ENCODE peak calls at places on chromosomes 11 and 22, in four cellular contexts. Q is GM23338; S is CD8-positive, alpha-beta memory T cell; Z is A549. T is an unnamed sample.
A peak's percentile ranks its signal among the peaks of the same experiment; 100 is the strongest.

GRCh38 chr22:20834725-20835124 is 23.9 kb downstream of the PI4KA start:
- DNase-seq in Q (no peak), S (no peak), Z (no peak), T (no peak)

GRCh38 chr11:15897211-15897960 is 459.0 kb downstream of the SOX6 start:
- DNase-seq in Q (no peak), S (no peak), Z (no peak), T (peak; percentile 19)

GRCh38 chr11:131839326-131839725 is 468.9 kb downstream of the NTM start:
- DNase-seq in Q (no peak), S (no peak), Z (no peak), T (no peak)

GRCh38 chr11:131606936-131607335 is 236.5 kb downstream of the NTM start:
- DNase-seq in Q (no peak), S (no peak), Z (no peak), T (no peak)

GRCh38 chr22:50184004-50184461 is 1.7 kb upstream of the TRABD start:
- DNase-seq in Q (peak; percentile 61), S (no peak), Z (no peak), T (no peak)

GRCh38 chr11:71336996-71337772 is 84.8 kb upstream of the SHANK2 start:
- DNase-seq in Q (no peak), S (no peak), Z (no peak), T (no peak)

GRCh38 chr11:93133710-93134109 is 64.1 kb downstream of the SLC36A4 start:
- DNase-seq in Q (no peak), S (no peak), Z (no peak), T (no peak)

GRCh38 chr22:30867746-30868662 is 100.6 kb downstream of the MORC2 start:
- DNase-seq in Q (no peak), S (no peak), Z (no peak), T (no peak)

GRCh38 chr11:117970400-117971024 is 15.7 kb upstream of the IL10RA start:
- DNase-seq in Q (no peak), S (peak; percentile 14), Z (no peak), T (no peak)

GRCh38 chr11:26470992-26471391 is 101.1 kb downstream of the MUC15 start:
- DNase-seq in Q (no peak), S (no peak), Z (no peak), T (no peak)

DNA sequence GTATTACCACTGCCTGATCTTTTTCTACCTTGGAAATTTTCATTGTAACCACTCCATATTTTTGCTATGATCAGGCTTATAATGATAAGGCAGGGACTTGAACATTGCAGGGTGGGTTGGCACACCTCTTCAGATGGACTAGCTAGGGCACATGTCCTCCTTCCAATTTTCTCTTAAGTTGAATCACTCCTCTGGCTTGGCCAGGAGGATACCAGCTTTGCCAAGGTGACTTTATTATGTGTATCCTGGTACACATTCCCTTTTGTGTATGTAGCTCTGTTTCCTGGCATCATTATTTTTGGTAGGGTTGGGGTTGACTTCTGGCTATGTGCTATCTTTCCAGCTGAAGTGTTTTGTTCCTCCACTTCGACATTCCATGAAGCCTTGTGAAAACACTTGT is 8.5 kb upstream of the LDLRAD3 start:
- DNase-seq in Q (no peak), S (no peak), Z (no peak), T (no peak)
- H3K4me1 ChIP-seq in Q (no peaks in the 10 kb centered on the region), S (no peaks in the 10 kb centered on the region), Z (no peaks in the 10 kb centered on the region), T (no peaks in the 10 kb centered on the region)

GRCh38 chr11:122154227-122154626 is 38.2 kb upstream of the BLID start:
- DNase-seq in Q (peak; percentile 27), S (no peak), Z (no peak), T (no peak)

GRCh38 chr11:122146475-122146874 is 30.5 kb upstream of the BLID start:
- DNase-seq in Q (no peak), S (no peak), Z (no peak), T (no peak)

GRCh38 chr11:122153746-122154145 is 37.7 kb upstream of the BLID start:
- DNase-seq in Q (no peak), S (no peak), Z (no peak), T (no peak)

GRCh38 chr11:122149232-122149631 is 33.2 kb upstream of the BLID start:
- DNase-seq in Q (no peak), S (no peak), Z (no peak), T (no peak)

DNA sequence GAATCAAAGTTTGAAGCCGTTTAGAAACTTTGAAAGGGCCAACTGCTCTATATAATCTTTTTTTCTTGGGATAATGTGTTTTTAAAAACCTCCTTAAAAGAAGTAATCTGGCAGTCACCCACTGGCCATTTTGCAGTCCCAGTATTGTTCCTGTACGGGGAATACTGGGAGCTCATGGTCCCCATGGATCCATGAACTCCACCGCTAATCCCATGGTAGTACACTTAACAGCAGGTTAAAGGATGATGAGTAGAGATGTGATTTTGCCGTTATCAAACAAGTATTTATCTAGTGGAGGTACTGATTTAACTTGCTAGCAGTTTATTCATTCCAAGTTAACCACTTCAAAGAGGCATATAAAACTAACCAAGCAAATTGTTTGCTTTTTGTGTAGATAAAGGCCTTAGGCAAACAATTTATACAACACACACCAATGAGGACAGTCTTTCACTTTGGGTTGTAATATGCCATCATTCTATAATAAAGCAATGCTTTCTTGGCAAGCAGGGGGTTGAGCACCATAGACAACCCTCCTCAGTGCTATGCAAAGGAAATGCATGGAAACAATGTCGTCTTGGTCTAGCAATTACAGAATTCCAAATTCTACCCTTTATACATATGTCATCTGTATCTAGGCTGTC is 34.6 kb upstream of the BLID start:
- DNase-seq in Q (no peak), S (no peak), Z (no peak), T (peak; percentile 26)
- H3K4me3 ChIP-seq in Q (no peak overlapping the region), S (no peak overlapping the region), Z (peak overlapping the region; percentile 14), T (no peak overlapping the region)

DNA sequence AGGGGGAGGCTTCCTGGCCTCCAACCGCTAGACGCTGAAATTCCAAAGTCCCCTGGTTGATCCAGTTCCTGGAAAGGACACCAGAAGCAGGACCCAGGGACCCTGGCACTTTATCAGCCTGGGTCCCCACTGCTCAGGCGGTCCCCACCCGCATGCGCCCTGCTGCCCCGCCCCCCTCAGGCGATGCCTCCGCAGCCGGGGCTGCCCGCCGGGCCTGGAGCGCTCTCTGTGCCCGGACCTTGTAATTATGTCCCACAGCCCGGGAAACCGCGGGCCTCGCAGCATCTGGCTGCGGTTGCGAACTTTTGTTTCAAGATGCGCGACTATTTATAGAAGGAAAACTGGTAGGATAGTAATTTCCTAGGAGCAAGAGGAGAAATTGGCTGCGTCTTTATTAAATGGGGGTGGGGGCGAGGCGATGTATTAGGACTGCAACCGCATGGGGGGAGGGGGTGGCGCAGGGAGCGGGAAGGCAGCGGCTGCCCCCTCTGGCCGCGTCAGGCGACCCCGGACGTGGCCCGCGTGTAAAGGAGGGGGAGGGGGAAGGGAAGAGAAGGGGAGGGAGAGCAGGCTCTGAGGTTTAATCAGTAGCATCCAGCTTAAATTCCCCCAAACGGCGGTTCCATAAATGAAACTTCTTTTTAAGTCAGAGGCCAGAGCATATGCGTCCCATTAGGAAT is 6.1 kb downstream of the WNT7B start:
- DNase-seq in Q (peak; percentile 66), S (no peak), Z (no peak), T (no peak)
- H3K4me1 ChIP-seq in Q (peaks cover 15% of the 10 kb centered on the region), S (no peaks in the 10 kb centered on the region), Z (peaks cover 82% of the 10 kb centered on the region), T (peaks cover 15% of the 10 kb centered on the region)

GRCh38 chr11:22192289-22192641 is 620 bp upstream of the ANO5 start:
- DNase-seq in Q (peak; percentile 84), S (no peak), Z (peak; percentile 66), T (no peak)
- H3K4me3 ChIP-seq in Q (peak overlapping the region; percentile 97), S (no peak overlapping the region), Z (peak overlapping the region; percentile 68), T (no peak overlapping the region)

GRCh38 chr22:42939451-42939881 is 75.5 kb downstream of the PACSIN2 start:
- DNase-seq in Q (peak; percentile 47), S (no peak), Z (no peak), T (no peak)
- H3K4me1 ChIP-seq in Q (peaks cover 29% of the 10 kb centered on the region), S (peaks cover 2% of the 10 kb centered on the region), Z (peaks cover 75% of the 10 kb centered on the region), T (peaks cover 30% of the 10 kb centered on the region)

DNA sequence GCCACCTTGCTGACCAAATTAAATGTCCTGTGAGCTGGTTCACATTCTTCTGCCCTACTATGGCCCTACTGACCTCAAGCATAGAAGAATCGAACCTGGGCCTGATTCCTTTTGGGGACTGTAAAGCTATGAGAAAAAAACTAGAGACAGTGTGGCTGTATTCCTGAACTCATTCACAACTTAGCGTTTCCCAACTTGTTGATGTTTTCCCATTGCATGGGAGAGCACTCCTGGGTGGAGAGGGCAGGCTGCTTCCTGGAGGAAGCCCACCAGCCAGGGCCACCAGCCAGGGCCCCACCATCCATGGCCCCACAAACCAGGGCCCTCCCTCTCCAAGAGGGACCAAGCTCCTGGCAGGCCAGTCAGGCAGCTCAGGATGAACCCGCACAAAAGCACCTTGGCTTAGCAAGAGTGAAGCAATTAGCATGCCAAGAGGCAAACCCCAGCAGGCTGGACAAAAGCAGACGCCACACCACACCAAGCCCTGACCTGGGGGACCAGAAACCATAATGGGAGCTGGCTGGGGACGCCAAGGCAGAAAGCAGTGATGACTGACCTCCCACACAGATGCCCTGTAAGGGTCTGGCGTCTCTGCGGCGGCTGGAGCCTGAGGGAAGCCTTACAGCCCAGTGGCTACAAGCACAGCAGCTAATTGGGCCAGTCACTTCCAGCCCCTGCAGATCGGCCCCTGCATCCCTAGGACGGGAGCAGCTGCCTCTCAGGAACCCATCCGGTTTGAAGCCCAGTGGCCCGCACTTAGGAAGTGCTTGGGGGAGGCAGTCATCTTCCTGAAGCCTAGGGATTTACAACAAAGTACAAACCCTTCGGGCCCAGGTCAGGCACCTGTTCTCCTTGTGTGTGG is 2.1 kb downstream of the CERK start:
- DNase-seq in Q (peak; percentile 49), S (no peak), Z (no peak), T (peak; percentile 27)
- H3K4me3 ChIP-seq in Q (peak overlapping the region; percentile 90), S (peak overlapping the region; percentile 76), Z (no peak overlapping the region), T (no peak overlapping the region)

GRCh38 chr11:31323145-31323544 is 46.4 kb downstream of the DCDC1 start:
- DNase-seq in Q (no peak), S (no peak), Z (no peak), T (no peak)

GRCh38 chr11:31328698-31329097 is 40.8 kb downstream of the DCDC1 start:
- DNase-seq in Q (no peak), S (no peak), Z (no peak), T (no peak)

GRCh38 chr11:31327417-31327816 is 42.1 kb downstream of the DCDC1 start:
- DNase-seq in Q (no peak), S (no peak), Z (no peak), T (no peak)

GRCh38 chr11:31325162-31325561 is 44.4 kb downstream of the DCDC1 start:
- DNase-seq in Q (no peak), S (no peak), Z (no peak), T (no peak)

GRCh38 chr11:31326470-31327148 is 42.9 kb downstream of the DCDC1 start:
- DNase-seq in Q (no peak), S (no peak), Z (no peak), T (no peak)
- H3K4me1 ChIP-seq in Q (no peaks in the 10 kb centered on the region), S (no peaks in the 10 kb centered on the region), Z (no peaks in the 10 kb centered on the region), T (no peaks in the 10 kb centered on the region)

T was measured in Caco-2.